ENCODE peak calls at places on chromosomes 4 and X, in seven cellular contexts. W, J, T, P, X, U and I are unnamed samples.

GRCh38 chr4:80495847-80496246 is 160.3 kb downstream of the CFAP299 start:
- DNase-seq in W (no peak), J (no peak), T (no peak), P (no peak), X (peak), U (no peak), I (no peak)

GRCh38 chr4:86038037-86038436 is 321.8 kb downstream of the MAPK10 start:
- DNase-seq in W (no peak), J (no peak), T (no peak), P (no peak), X (no peak), U (no peak), I (no peak)

GRCh38 chrX:69107231-69107739 is 58.0 kb downstream of the PJA1 start:
- DNase-seq in W (no peak), J (no peak), T (no peak), P (no peak), X (peak), U (no peak), I (peak)

GRCh38 chr4:158010346-158010745 is 162.5 kb downstream of the GASK1B start:
- DNase-seq in W (no peak), J (no peak), T (no peak), P (no peak), X (no peak), U (no peak), I (no peak)

GRCh38 chr4:7872264-7872771 is 67.3 kb downstream of the AFAP1 start:
- DNase-seq in W (peak), J (peak), T (peak), P (no peak), X (no peak), U (no peak), I (no peak)

GRCh38 chr4:139977838-139978604 is 176.0 kb downstream of the MAML3 start:
- DNase-seq in W (no peak), J (no peak), T (no peak), P (no peak), X (no peak), U (no peak), I (no peak)

GRCh38 chr4:177047070-177047850 is 254.5 kb upstream of the VEGFC start:
- DNase-seq in W (peak), J (peak), T (peak), P (peak), X (peak), U (peak), I (peak)

GRCh38 chrX:42772874-42773273 is 5.1 kb downstream of the PPP1R2C start:
- DNase-seq in W (no peak), J (no peak), T (no peak), P (no peak), X (no peak), U (no peak), I (no peak)

GRCh38 chrX:110242371-110242770 is 75.5 kb downstream of the AMMECR1 start:
- DNase-seq in W (no peak), J (no peak), T (no peak), P (no peak), X (no peak), U (no peak), I (no peak)

GRCh38 chr4:153418581-153418980 is 47.6 kb upstream of the TMEM131L start:
- DNase-seq in W (peak), J (no peak), T (no peak), P (no peak), X (peak), U (no peak), I (no peak)

GRCh38 chr4:165628572-165628971 is 244.5 kb upstream of the TLL1 start:
- DNase-seq in W (no peak), J (no peak), T (no peak), P (no peak), X (no peak), U (no peak), I (no peak)

GRCh38 chrX:39813631-39814246 is 284.0 kb downstream of the BCOR start:
- DNase-seq in W (peak), J (no peak), T (peak), P (no peak), X (no peak), U (no peak), I (no peak)

GRCh38 chrX:39196192-39197102 is 395.2 kb downstream of the MID1IP1 start:
- DNase-seq in W (peak), J (no peak), T (no peak), P (peak), X (peak), U (peak), I (peak)

GRCh38 chrX:40273356-40274050 is 175.7 kb upstream of the BCOR start:
- DNase-seq in W (peak), J (no peak), T (no peak), P (no peak), X (no peak), U (no peak), I (no peak)

GRCh38 chr4:102541708-102542107 is 40.5 kb downstream of the NFKB1 start:
- DNase-seq in W (no peak), J (no peak), T (no peak), P (no peak), X (peak), U (no peak), I (peak)

GRCh38 chr4:125115476-125115875 is 199.3 kb upstream of the FAT4 start:
- DNase-seq in W (peak), J (no peak), T (no peak), P (no peak), X (no peak), U (no peak), I (no peak)

GRCh38 chrX:12673487-12673886 is 117.7 kb upstream of the PRPS2 start:
- DNase-seq in W (no peak), J (no peak), T (no peak), P (no peak), X (no peak), U (no peak), I (no peak)

DNA sequence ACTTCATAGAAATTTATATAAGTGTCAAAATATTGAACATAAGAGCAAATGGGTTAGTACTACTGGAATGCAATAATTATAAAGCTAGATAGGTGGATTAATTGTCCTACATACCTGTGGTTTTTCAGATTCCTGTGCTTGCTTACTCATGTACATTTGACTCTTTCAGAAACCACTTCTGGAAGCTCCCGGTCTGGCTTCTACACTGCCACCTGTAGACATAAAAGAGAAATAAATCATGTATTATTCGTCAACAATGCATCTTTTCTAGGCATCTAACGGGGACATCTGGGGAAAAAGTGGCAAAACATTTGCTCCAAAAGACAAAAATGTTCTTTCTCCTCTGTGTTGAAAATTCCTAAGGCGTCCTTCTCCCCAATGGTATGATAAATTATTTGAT is 648.6 kb upstream of the DIPK2B start:
- DNase-seq in W (peak), J (peak), T (peak), P (peak), X (peak), U (peak), I (no peak)
- TF ChIP-seq CTCF in W (peak), J (peak), T (no peak), P (peak), X (peak), U (peak), I (peak)

GRCh38 chr4:15784959-15785634 is 7.0 kb downstream of the CD38 start:
- DNase-seq in W (no peak), J (no peak), T (no peak), P (peak), X (no peak), U (no peak), I (no peak)
- H3K27ac ChIP-seq in W (no peak), J (no peak), T (no peak), P (peak), X (no peak), U (no peak), I (no peak)

GRCh38 chr4:122453384-122454000 is 3.0 kb downstream of the IL2 start:
- DNase-seq in W (no peak), J (no peak), T (no peak), P (peak), X (no peak), U (no peak), I (no peak)

GRCh38 chr4:122456228-122457106 is at the start of gene IL2:
- DNase-seq in W (no peak), J (no peak), T (no peak), P (no peak), X (no peak), U (peak), I (no peak)

GRCh38 chr4:122450847-122451246 is 5.7 kb downstream of the IL2 start:
- DNase-seq in W (peak), J (no peak), T (no peak), P (no peak), X (peak), U (no peak), I (peak)
- TF ChIP-seq CTCF in W (peak), J (peak), T (no peak), P (peak), X (peak), U (peak), I (peak)

GRCh38 chrX:65993915-65994460 is 45.9 kb downstream of the VSIG4 start:
- DNase-seq in W (no peak), J (no peak), T (no peak), P (no peak), X (no peak), U (no peak), I (no peak)
- H3K27ac ChIP-seq in W (no peak), J (no peak), T (no peak), P (no peak), X (no peak), U (no peak), I (no peak)